ENCODE peak calls at places on chromosome 13, in four cellular contexts. G, F, B and P are unnamed samples.

GRCh38 chr13:99926014-99926731 is 45.4 kb downstream of the ZIC5 start:
- DNase-seq in G (peak), F (no peak), B (no peak), P (no peak)

GRCh38 chr13:79480954-79481684 is at the start of gene NDFIP2:
- DNase-seq in G (peak), F (peak), B (peak), P (no peak)

GRCh38 chr13:71806885-71807284 is 60.1 kb downstream of the DACH1 start:
- DNase-seq in G (no peak), F (no peak), B (no peak), P (no peak)

GRCh38 chr13:55553736-55554135 is 1587.0 kb upstream of the PRR20A start:
- DNase-seq in G (no peak), F (no peak), B (no peak), P (no peak)

GRCh38 chr13:30367296-30367695 is 55.0 kb upstream of the UBE2L5 start:
- DNase-seq in G (no peak), F (no peak), B (no peak), P (no peak)

GRCh38 chr13:32737111-32737571 is 150.9 kb downstream of the PDS5B start:
- DNase-seq in G (no peak), F (no peak), B (no peak), P (no peak)

GRCh38 chr13:30453727-30454126 is 12.0 kb downstream of the HMGB1 start:
- DNase-seq in G (no peak), F (no peak), B (no peak), P (no peak)

GRCh38 chr13:24473646-24474045 is 38.9 kb downstream of the PARP4 start:
- DNase-seq in G (no peak), F (no peak), B (no peak), P (no peak)

GRCh38 chr13:30623392-30623791 is 5.7 kb downstream of the USPL1 start:
- DNase-seq in G (no peak), F (no peak), B (no peak), P (no peak)

DNA sequence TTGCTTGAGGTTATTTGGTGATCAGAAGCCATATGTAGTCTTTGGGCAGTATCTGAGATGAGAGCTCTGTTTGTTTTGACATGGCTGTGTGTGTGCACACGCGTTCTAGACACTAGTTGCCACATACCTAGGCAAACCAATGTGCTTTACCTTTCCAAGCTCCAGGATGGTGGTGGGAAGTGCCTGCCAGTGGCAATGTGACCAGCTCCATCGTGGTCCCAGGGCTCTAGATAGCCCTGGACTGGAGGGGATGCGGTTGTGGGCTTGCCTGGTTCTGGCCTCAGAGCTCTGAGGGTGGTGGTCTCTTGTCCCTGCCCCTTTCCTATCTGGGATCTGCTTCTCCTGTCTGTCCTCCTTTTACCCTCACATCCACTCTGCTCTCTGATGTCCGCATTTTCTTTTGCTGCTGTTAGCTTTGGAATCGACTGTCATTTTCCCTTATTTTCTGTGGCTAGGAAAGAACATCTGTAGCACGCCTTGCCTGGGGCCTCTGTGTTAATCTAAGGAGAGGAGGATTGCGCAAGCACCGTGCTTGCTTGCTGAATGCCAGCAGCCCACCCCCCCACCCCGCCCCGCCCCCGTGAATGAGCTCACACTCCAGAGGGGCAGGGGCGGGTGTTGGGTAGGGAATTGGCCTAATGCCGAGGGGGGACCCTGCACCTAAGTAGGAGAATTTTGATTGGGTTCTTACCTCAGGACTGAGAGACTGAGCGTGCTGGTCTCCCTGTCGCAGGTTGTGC is 89.5 kb downstream of the ARHGEF7 start:
- DNase-seq in G (no peak), F (peak), B (no peak), P (no peak)
- TF ChIP-seq TCF7L2 in G (no peak), F (no peak), B (no peak), P (no peak)

GRCh38 chr13:44451651-44452050 is 78.0 kb downstream of the SERP2 start:
- DNase-seq in G (no peak), F (no peak), B (no peak), P (no peak)
- H3K27ac ChIP-seq in G (no peak), F (no peak), B (no peak), P (no peak)

GRCh38 chr13:43572601-43573360 is 214.0 kb downstream of the ENOX1 start:
- DNase-seq in G (no peak), F (no peak), B (no peak), P (no peak)
- TF ChIP-seq REST in G (no peak), F (no peak), B (no peak), P (no peak)

DNA sequence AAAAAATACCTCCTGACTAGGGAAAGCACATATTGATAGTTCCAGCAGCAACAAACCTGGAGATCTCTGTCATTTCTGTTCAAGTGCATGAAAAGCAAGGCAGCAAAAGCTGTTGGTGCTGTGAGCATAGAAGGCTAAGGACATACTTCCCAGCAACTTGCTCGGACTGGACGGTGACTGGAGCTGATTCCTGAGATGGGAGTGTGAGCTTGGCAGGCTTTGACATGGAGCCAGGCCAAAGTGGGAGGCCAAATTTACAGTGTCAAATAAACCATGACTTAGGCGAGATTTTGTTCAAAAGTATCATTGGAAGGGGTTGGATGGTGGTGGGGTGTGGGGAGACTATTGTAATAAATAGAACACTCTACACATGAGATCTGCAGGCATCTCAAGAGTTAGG is 5.9 kb upstream of the ARGLU1 start:
- DNase-seq in G (no peak), F (no peak), B (no peak), P (no peak)
- TF ChIP-seq TCF7L2 in G (no peak), F (no peak), B (no peak), P (no peak)

GRCh38 chr13:42270160-42270856 is 1.6 kb upstream of the AKAP11 start:
- DNase-seq in G (no peak), F (no peak), B (no peak), P (no peak)
- H3K27ac ChIP-seq in G (peak), F (no peak), B (no peak), P (peak)

GRCh38 chr13:48975926-48976676 is 389 bp downstream of the FNDC3A start:
- DNase-seq in G (peak), F (peak), B (peak), P (no peak)
- TF ChIP-seq REST in G (no peak), F (no peak), B (no peak), P (no peak)

GRCh38 chr13:46463719-46464118 is 76.7 kb upstream of the RUBCNL start:
- DNase-seq in G (no peak), F (no peak), B (no peak), P (no peak)
- TF ChIP-seq TCF7L2 in G (no peak), F (no peak), B (no peak), P (no peak)

GRCh38 chr13:50459046-50459445 is 384.4 kb downstream of the DLEU7 start:
- DNase-seq in G (no peak), F (no peak), B (no peak), P (no peak)
- H3K27ac ChIP-seq in G (no peak), F (no peak), B (no peak), P (peak)

DNA sequence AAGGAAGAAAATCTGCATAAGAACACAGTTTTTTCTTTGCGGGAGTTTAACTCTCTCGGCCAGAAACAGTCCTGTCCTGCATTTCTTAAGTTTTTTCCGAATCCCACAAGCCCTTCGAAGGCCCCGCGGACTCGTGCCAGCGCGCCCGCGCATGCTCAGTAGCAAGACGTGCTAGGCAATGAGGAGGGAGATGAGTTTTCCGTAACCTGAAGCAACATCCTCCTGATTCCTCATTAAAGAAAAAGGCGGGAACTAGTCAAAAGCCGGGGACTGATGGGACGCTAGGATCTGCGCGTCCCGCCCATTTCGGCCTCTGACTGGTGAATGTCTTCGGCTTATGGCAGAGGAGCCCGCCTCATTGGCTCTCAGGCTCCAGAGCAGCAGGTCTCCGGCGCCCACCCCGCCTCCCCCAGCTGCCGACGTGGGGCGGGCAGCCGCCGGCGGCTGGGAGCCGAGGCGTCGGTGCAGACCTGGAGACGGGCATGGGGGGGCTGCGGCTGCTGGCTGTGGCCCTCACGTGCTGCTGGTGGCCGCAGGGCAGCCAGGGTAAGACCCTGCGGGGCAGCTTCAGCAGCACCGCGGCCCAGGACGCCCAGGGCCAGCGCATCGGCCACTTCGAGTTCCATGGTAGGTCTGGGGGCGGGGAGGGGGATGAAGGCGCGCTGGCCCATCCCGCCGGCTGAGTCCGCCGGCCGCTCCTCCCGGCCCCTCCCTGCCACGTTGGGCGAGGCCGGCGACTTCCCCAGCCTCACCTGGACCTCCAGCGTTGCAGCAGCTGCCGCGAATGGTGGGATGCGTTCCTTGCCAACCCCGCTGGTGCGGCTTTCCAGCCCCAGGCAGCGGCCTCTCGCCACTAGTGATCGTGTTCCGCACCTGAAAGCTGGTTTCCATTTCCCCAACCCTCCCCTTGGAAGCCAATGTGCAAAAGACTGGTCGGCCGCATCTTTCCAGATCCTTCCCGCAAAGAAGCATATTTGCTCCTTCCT is at the start of gene GPR180:
- DNase-seq in G (peak), F (no peak), B (peak), P (peak)
- TF ChIP-seq REST in G (no peak), F (no peak), B (no peak), P (no peak)

GRCh38 chr13:98580420-98580819 is 3.5 kb upstream of the STK24 start:
- DNase-seq in G (no peak), F (no peak), B (no peak), P (no peak)

GRCh38 chr13:98584668-98585397 is 7.9 kb upstream of the STK24 start:
- DNase-seq in G (no peak), F (no peak), B (no peak), P (no peak)

GRCh38 chr13:98582947-98583346 is 6.0 kb upstream of the STK24 start:
- DNase-seq in G (no peak), F (no peak), B (no peak), P (no peak)

GRCh38 chr13:98581377-98581776 is 4.5 kb upstream of the STK24 start:
- DNase-seq in G (no peak), F (no peak), B (no peak), P (no peak)

GRCh38 chr13:98581971-98582702 is 5.2 kb upstream of the STK24 start:
- DNase-seq in G (no peak), F (no peak), B (no peak), P (no peak)
- TF ChIP-seq TCF7L2 in G (no peak), F (no peak), B (no peak), P (no peak)